ENCODE peak calls at places on chromosomes 2 and 18, in seven cellular contexts. G is CD8-positive, alpha-beta T cell; O is uterus; Z is heart left ventricle; Y is NCI-H1105 treated with DMSO at 0.1 percent for 48 hours; N is stimulated activated CD4-positive, alpha-beta T cell treated with anti-CD3 and anti-CD28 coated beads, Interleukin-1b, Interleukin-23, amount 100 ng/mL, for 24 hours; I is CD4-positive, CD25-positive, alpha-beta regulatory T cell. U is an unnamed sample.

GRCh38 chr2:126686286-126686685 is 30.3 kb downstream of the GYPC start:
- DNase-seq in Z (no peak), Y (no peak), N (no peak), O (no peak), I (no peak), G (no peak), U (no peak)

GRCh38 chr2:64173156-64174135 is 29.2 kb upstream of the PELI1 start:
- DNase-seq in G (no peak), I (no peak), O (no peak), Y (no peak), N (no peak), Z (no peak), U (no peak)

GRCh38 chr2:95203911-95204310 is 3.4 kb upstream of the ZNF892 start:
- DNase-seq in O (no peak), G (no peak), N (no peak), I (no peak), Z (no peak), Y (no peak), U (no peak)

GRCh38 chr2:182763311-182763912 is 47.4 kb downstream of the DNAJC10 start:
- DNase-seq in I (peak; percentile 7), Y (peak; percentile 27), N (no peak), G (no peak), Z (no peak), O (no peak), U (peak; percentile 2)

GRCh38 chr18:394276-394996 is 106.1 kb downstream of the COLEC12 start:
- DNase-seq in N (no peak), Z (no peak), O (no peak), I (no peak), Y (no peak), G (no peak), U (no peak)

GRCh38 chr2:31312898-31313297 is 78.9 kb downstream of the EHD3 start:
- DNase-seq in O (no peak), I (no peak), N (no peak), Y (no peak), G (no peak), Z (no peak), U (no peak)

GRCh38 chr2:115529627-115530026 is 1087.2 kb downstream of the DPP10 start:
- DNase-seq in Y (no peak), G (no peak), N (no peak), Z (no peak), O (no peak), I (no peak), U (no peak)

GRCh38 chr2:28247747-28248146 is 144.9 kb upstream of the FOSL2 start:
- DNase-seq in N (no peak), Y (no peak), I (no peak), O (no peak), Z (no peak), G (no peak), U (no peak)

GRCh38 chr2:34188464-34188863 is 589.4 kb upstream of the FAM98A start:
- DNase-seq in Y (no peak), O (no peak), I (no peak), N (no peak), G (no peak), Z (no peak), U (no peak)

GRCh38 chr2:129061079-129061785 is 742.6 kb upstream of the HS6ST1 start:
- DNase-seq in I (no peak), O (no peak), N (no peak), Y (no peak), G (no peak), Z (no peak), U (no peak)

GRCh38 chr18:58287626-58288289 is 243.7 kb downstream of the NEDD4L start:
- DNase-seq in O (no peak), N (no peak), I (no peak), Z (no peak), G (no peak), Y (no peak), U (no peak)

GRCh38 chr2:28567076-28567471 is 71.2 kb downstream of the PLB1 start:
- DNase-seq in Y (peak; percentile 45), O (no peak), I (no peak), N (no peak), Z (no peak), G (peak; percentile 25), U (no peak)

GRCh38 chr2:45852450-45853150 is 201.1 kb downstream of the PRKCE start:
- DNase-seq in Y (no peak), G (no peak), O (no peak), N (no peak), Z (no peak), I (no peak), U (no peak)